ENCODE peak calls at places on chromosome 20, in ten cellular contexts. One of them, this sample, is unnamed.

GRCh38 chr20:37383229-37383989 is 37.5 kb downstream of the SRC start:
- DNase-seq in mesothelial cell of epicardium: no peak
- DNase-seq in AG09319: peak
- DNase-seq in AG04449: no peak
- DNase-seq in ovary: peak
- DNase-seq in chondrocyte: peak
- DNase-seq in CD4-positive, alpha-beta T cell: no peak
- DNase-seq in body of pancreas: no peak
- DNase-seq in BE2C: no peak
- DNase-seq in CD8-positive, alpha-beta T cell: no peak
- DNase-seq in this sample: peak

GRCh38 chr20:38001981-38002380 is 31.3 kb downstream of the TTI1 start:
- DNase-seq in body of pancreas: no peak
- DNase-seq in chondrocyte: no peak
- DNase-seq in AG04449: no peak
- DNase-seq in ovary: no peak
- DNase-seq in CD4-positive, alpha-beta T cell: no peak
- DNase-seq in CD8-positive, alpha-beta T cell: no peak
- DNase-seq in mesothelial cell of epicardium: no peak
- DNase-seq in AG09319: no peak
- DNase-seq in BE2C: no peak
- DNase-seq in this sample: no peak

GRCh38 chr20:25399038-25399430 is 8.4 kb upstream of the ABHD12 start:
- DNase-seq in mesothelial cell of epicardium: no peak
- DNase-seq in CD8-positive, alpha-beta T cell: no peak
- DNase-seq in ovary: no peak
- DNase-seq in chondrocyte: no peak
- DNase-seq in AG09319: no peak
- DNase-seq in CD4-positive, alpha-beta T cell: no peak
- DNase-seq in body of pancreas: peak
- DNase-seq in AG04449: peak
- DNase-seq in BE2C: peak
- DNase-seq in this sample: no peak

GRCh38 chr20:20364747-20365558 is 3.0 kb upstream of the INSM1 start:
- DNase-seq in chondrocyte: no peak
- DNase-seq in mesothelial cell of epicardium: no peak
- DNase-seq in body of pancreas: no peak
- DNase-seq in CD4-positive, alpha-beta T cell: no peak
- DNase-seq in ovary: no peak
- DNase-seq in BE2C: no peak
- DNase-seq in AG09319: no peak
- DNase-seq in AG04449: no peak
- DNase-seq in CD8-positive, alpha-beta T cell: no peak
- DNase-seq in this sample: no peak

GRCh38 chr20:6668546-6668945 is 98.9 kb upstream of the BMP2 start:
- DNase-seq in BE2C: no peak
- DNase-seq in CD4-positive, alpha-beta T cell: no peak
- DNase-seq in mesothelial cell of epicardium: no peak
- DNase-seq in AG04449: no peak
- DNase-seq in AG09319: no peak
- DNase-seq in ovary: no peak
- DNase-seq in body of pancreas: no peak
- DNase-seq in CD8-positive, alpha-beta T cell: no peak
- DNase-seq in chondrocyte: no peak
- DNase-seq in this sample: no peak

GRCh38 chr20:63682384-63683139 is 13.9 kb upstream of the TNFRSF6B start:
- DNase-seq in mesothelial cell of epicardium: no peak
- DNase-seq in CD8-positive, alpha-beta T cell: no peak
- DNase-seq in CD4-positive, alpha-beta T cell: no peak
- DNase-seq in chondrocyte: no peak
- DNase-seq in AG04449: peak
- DNase-seq in BE2C: no peak
- DNase-seq in AG09319: peak
- DNase-seq in ovary: peak
- DNase-seq in body of pancreas: peak
- DNase-seq in this sample: no peak

GRCh38 chr20:51122931-51123658 is 100.2 kb upstream of the KCNG1 start:
- DNase-seq in CD8-positive, alpha-beta T cell: no peak
- DNase-seq in ovary: no peak
- DNase-seq in CD4-positive, alpha-beta T cell: no peak
- DNase-seq in BE2C: no peak
- DNase-seq in body of pancreas: no peak
- DNase-seq in chondrocyte: no peak
- DNase-seq in AG09319: no peak
- DNase-seq in mesothelial cell of epicardium: no peak
- DNase-seq in AG04449: no peak
- DNase-seq in this sample: no peak

GRCh38 chr20:49989234-49990065 is 6.7 kb downstream of the SNAI1 start:
- DNase-seq in BE2C: no peak
- DNase-seq in AG04449: peak
- DNase-seq in body of pancreas: peak
- DNase-seq in ovary: peak
- DNase-seq in chondrocyte: no peak
- DNase-seq in CD8-positive, alpha-beta T cell: no peak
- DNase-seq in AG09319: peak
- DNase-seq in mesothelial cell of epicardium: no peak
- DNase-seq in CD4-positive, alpha-beta T cell: no peak
- DNase-seq in this sample: peak

GRCh38 chr20:2289475-2289874 is 6.3 kb upstream of the TGM3 start:
- DNase-seq in mesothelial cell of epicardium: peak
- DNase-seq in BE2C: no peak
- DNase-seq in AG09319: no peak
- DNase-seq in CD8-positive, alpha-beta T cell: no peak
- DNase-seq in body of pancreas: no peak
- DNase-seq in chondrocyte: peak
- DNase-seq in AG04449: no peak
- DNase-seq in ovary: no peak
- DNase-seq in CD4-positive, alpha-beta T cell: no peak
- DNase-seq in this sample: peak

DNA sequence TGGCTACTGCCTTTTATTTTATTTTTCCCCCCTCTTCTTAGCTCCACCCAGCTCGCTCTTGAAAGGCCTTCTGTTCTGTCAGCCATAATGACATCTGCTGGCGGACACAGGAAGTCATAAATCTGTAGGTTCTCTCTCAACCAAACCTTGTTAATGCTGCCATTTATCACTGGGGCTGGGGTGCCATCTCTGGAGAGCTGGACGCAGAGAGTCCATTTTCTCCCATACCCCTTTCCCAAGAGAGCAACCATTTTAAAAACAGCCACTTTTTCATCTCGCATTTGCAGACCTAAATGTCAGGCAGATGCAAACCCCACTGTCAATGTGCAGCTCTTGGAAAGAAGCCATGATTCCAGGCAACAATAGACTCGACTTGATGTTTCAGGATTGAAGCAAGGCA is 13.0 kb upstream of the TSHZ2 start:
- DNase-seq in ovary: no peak
- DNase-seq in CD4-positive, alpha-beta T cell: no peak
- DNase-seq in chondrocyte: no peak
- DNase-seq in AG09319: no peak
- DNase-seq in AG04449: no peak
- DNase-seq in mesothelial cell of epicardium: no peak
- DNase-seq in BE2C: peak
- DNase-seq in CD8-positive, alpha-beta T cell: no peak
- DNase-seq in body of pancreas: no peak
- DNase-seq in this sample: no peak
- TF ChIP-seq CTCF in ovary: no peak
- TF ChIP-seq CTCF in CD4-positive, alpha-beta T cell: no peak
- TF ChIP-seq CTCF in chondrocyte: no peak
- TF ChIP-seq CTCF in AG09319: no peak
- TF ChIP-seq CTCF in AG04449: no peak
- TF ChIP-seq CTCF in mesothelial cell of epicardium: no peak
- TF ChIP-seq CTCF in BE2C: peak
- TF ChIP-seq CTCF in CD8-positive, alpha-beta T cell: no peak
- TF ChIP-seq CTCF in body of pancreas: no peak
- TF ChIP-seq CTCF in this sample: no peak

DNA sequence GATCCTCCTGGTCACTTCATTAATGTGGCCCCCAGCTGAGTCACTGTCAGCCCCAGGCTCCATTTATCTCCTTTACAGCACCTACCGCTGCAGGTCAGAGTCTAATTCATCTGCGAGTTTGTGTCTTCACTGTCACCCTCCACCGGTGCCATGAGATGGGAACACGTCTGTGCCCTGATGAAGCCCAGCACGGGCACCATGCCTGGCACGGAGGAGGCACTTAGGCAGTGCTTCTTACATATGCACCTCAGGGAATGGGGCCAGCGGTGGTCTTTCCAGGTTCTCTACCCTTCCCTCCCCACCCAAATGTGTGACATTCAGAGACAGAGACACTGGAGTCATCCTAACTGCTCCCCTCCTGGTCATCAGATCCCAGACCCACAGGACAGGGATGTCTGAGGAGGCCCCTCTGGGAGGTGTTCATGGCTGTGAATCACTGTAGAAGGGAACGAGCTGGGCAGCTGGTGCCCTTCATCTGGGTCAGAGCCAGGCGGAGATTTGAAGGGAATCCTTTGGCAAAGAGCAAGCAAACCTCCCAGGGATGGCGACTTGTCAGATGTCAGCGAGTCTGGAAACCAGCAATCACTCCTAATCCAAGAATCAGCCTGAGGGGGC is 364.6 kb downstream of the PREX1 start:
- DNase-seq in BE2C: no peak
- DNase-seq in ovary: no peak
- DNase-seq in body of pancreas: no peak
- DNase-seq in AG09319: no peak
- DNase-seq in CD8-positive, alpha-beta T cell: no peak
- DNase-seq in mesothelial cell of epicardium: no peak
- DNase-seq in CD4-positive, alpha-beta T cell: no peak
- DNase-seq in AG04449: no peak
- DNase-seq in chondrocyte: no peak
- DNase-seq in this sample: no peak
- TF ChIP-seq CTCF in BE2C: no peak
- TF ChIP-seq CTCF in ovary: no peak
- TF ChIP-seq CTCF in body of pancreas: no peak
- TF ChIP-seq CTCF in AG09319: no peak
- TF ChIP-seq CTCF in CD8-positive, alpha-beta T cell: no peak
- TF ChIP-seq CTCF in mesothelial cell of epicardium: no peak
- TF ChIP-seq CTCF in CD4-positive, alpha-beta T cell: no peak
- TF ChIP-seq CTCF in AG04449: no peak
- TF ChIP-seq CTCF in chondrocyte: no peak
- TF ChIP-seq CTCF in this sample: no peak

GRCh38 chr20:32034581-32035397 is 17.3 kb upstream of the HCK start:
- DNase-seq in BE2C: no peak
- DNase-seq in CD8-positive, alpha-beta T cell: no peak
- DNase-seq in mesothelial cell of epicardium: no peak
- DNase-seq in AG04449: no peak
- DNase-seq in CD4-positive, alpha-beta T cell: no peak
- DNase-seq in body of pancreas: no peak
- DNase-seq in ovary: no peak
- DNase-seq in AG09319: no peak
- DNase-seq in chondrocyte: no peak
- DNase-seq in this sample: no peak
- TF ChIP-seq CTCF in BE2C: peak
- TF ChIP-seq CTCF in CD8-positive, alpha-beta T cell: no peak
- TF ChIP-seq CTCF in mesothelial cell of epicardium: no peak
- TF ChIP-seq CTCF in AG04449: peak
- TF ChIP-seq CTCF in CD4-positive, alpha-beta T cell: no peak
- TF ChIP-seq CTCF in body of pancreas: no peak
- TF ChIP-seq CTCF in ovary: no peak
- TF ChIP-seq CTCF in AG09319: peak
- TF ChIP-seq CTCF in chondrocyte: peak
- TF ChIP-seq CTCF in this sample: no peak

DNA sequence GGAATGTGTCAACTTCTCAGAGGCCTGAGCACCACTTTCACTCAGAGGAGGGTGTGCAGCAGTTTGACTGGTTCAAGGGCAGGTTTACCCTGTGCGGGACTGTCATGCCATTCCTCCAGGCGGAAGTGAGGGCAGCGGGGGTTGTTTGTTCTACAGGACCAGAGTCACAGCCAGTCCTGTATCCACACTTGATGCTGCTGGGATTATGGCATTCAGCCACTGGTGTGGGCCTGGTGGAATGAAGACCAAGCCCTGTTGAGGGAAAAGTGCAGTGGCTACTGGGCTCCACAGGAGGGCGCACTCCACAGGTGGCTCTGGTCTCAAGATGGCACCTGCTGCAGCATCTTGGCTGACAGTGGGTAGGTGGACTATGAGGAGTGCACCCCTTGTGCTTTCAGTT is 14.8 kb downstream of the SEMG2 start:
- DNase-seq in AG04449: no peak
- DNase-seq in ovary: no peak
- DNase-seq in CD4-positive, alpha-beta T cell: no peak
- DNase-seq in chondrocyte: no peak
- DNase-seq in mesothelial cell of epicardium: no peak
- DNase-seq in AG09319: no peak
- DNase-seq in CD8-positive, alpha-beta T cell: no peak
- DNase-seq in BE2C: no peak
- DNase-seq in body of pancreas: no peak
- DNase-seq in this sample: no peak
- TF ChIP-seq CTCF in AG04449: peak
- TF ChIP-seq CTCF in ovary: no peak
- TF ChIP-seq CTCF in CD4-positive, alpha-beta T cell: no peak
- TF ChIP-seq CTCF in chondrocyte: peak
- TF ChIP-seq CTCF in mesothelial cell of epicardium: peak
- TF ChIP-seq CTCF in AG09319: peak
- TF ChIP-seq CTCF in CD8-positive, alpha-beta T cell: no peak
- TF ChIP-seq CTCF in BE2C: peak
- TF ChIP-seq CTCF in body of pancreas: no peak
- TF ChIP-seq CTCF in this sample: no peak

GRCh38 chr20:42763015-42763414 is 426.7 kb downstream of the PTPRT start:
- DNase-seq in body of pancreas: no peak
- DNase-seq in AG04449: no peak
- DNase-seq in CD8-positive, alpha-beta T cell: no peak
- DNase-seq in BE2C: no peak
- DNase-seq in chondrocyte: no peak
- DNase-seq in AG09319: no peak
- DNase-seq in CD4-positive, alpha-beta T cell: no peak
- DNase-seq in mesothelial cell of epicardium: no peak
- DNase-seq in ovary: no peak
- DNase-seq in this sample: no peak
- TF ChIP-seq CTCF in body of pancreas: no peak
- TF ChIP-seq CTCF in AG04449: no peak
- TF ChIP-seq CTCF in CD8-positive, alpha-beta T cell: no peak
- TF ChIP-seq CTCF in BE2C: no peak
- TF ChIP-seq CTCF in chondrocyte: no peak
- TF ChIP-seq CTCF in AG09319: no peak
- TF ChIP-seq CTCF in CD4-positive, alpha-beta T cell: no peak
- TF ChIP-seq CTCF in mesothelial cell of epicardium: no peak
- TF ChIP-seq CTCF in ovary: no peak
- TF ChIP-seq CTCF in this sample: no peak

DNA sequence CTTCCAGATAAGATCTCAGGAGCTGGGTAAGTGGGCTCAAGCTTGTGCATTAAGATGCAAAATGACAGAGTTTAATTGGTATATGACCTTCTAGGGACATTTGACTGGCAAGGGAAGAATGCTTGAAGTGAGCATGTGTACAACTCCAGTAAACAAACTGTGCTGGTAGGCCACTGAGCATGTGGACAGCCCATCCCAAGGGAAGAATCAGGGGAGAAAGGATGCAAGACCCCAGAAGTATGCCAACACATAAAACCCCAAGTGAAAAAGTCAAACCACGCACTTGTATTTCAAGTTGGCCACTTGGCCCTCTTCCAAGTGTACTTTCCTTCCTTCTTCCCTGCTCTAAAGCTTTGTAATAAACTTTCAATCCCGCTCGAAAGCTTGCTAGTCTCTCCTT is 10.4 kb upstream of the THBD start:
- DNase-seq in body of pancreas: no peak
- DNase-seq in CD4-positive, alpha-beta T cell: no peak
- DNase-seq in ovary: no peak
- DNase-seq in CD8-positive, alpha-beta T cell: no peak
- DNase-seq in BE2C: no peak
- DNase-seq in mesothelial cell of epicardium: no peak
- DNase-seq in AG04449: no peak
- DNase-seq in AG09319: no peak
- DNase-seq in chondrocyte: no peak
- DNase-seq in this sample: no peak
- TF ChIP-seq CTCF in body of pancreas: no peak
- TF ChIP-seq CTCF in CD4-positive, alpha-beta T cell: no peak
- TF ChIP-seq CTCF in ovary: no peak
- TF ChIP-seq CTCF in CD8-positive, alpha-beta T cell: no peak
- TF ChIP-seq CTCF in BE2C: no peak
- TF ChIP-seq CTCF in mesothelial cell of epicardium: no peak
- TF ChIP-seq CTCF in AG04449: no peak
- TF ChIP-seq CTCF in AG09319: no peak
- TF ChIP-seq CTCF in chondrocyte: no peak
- TF ChIP-seq CTCF in this sample: no peak

This sample was measured in Peyer's patch.